ENCODE peak calls at places on chromosomes 13 and 19, in six cellular contexts. Z is H9, Y is IMR-90, J is neuronal stem cell, A is mesenchymal stem cell, S is H1. G is an unnamed sample.

GRCh38 chr19:19447536-19448237 is 42.2 kb downstream of the GATAD2A start:
- DNase-seq in J (no peak), S (no peak), A (no peak), Y (peak; percentile 28), Z (peak; percentile 31), G (no peak)

GRCh38 chr19:2166741-2167738 is 3.3 kb downstream of the DOT1L start:
- DNase-seq in A (no peak), Y (peak; percentile 67), S (no peak), Z (peak; percentile 65), J (no peak), G (no peak)

GRCh38 chr13:113769106-113769505 is 10.1 kb downstream of the TMEM255B start:
- DNase-seq in Z (no peak), Y (no peak), A (no peak), S (no peak), J (no peak), G (no peak)

GRCh38 chr19:2215281-2215751 is 20.8 kb downstream of the PLEKHJ1 start:
- DNase-seq in J (no peak), Y (no peak), S (no peak), A (no peak), Z (peak; percentile 73), G (peak; percentile 26)

GRCh38 chr19:43620061-43621001 is 902 bp upstream of the ZNF428 start:
- DNase-seq in S (no peak), A (no peak), Z (no peak), Y (no peak), J (no peak), G (no peak)

GRCh38 chr19:44552324-44552723 is 22.8 kb upstream of the CEACAM20 start:
- DNase-seq in Y (no peak), Z (peak; percentile 91), S (peak; percentile 95), J (no peak), A (peak; percentile 23), G (peak; percentile 83)

GRCh38 chr13:42028113-42028799 is 20.2 kb upstream of the DGKH start:
- DNase-seq in Y (no peak), A (no peak), J (no peak), S (no peak), Z (no peak), G (no peak)

GRCh38 chr13:34721631-34722144 is 220.4 kb upstream of the NBEA start:
- DNase-seq in J (no peak), S (no peak), Y (no peak), A (no peak), Z (no peak), G (no peak)

GRCh38 chr19:18502633-18503294 is 19.1 kb downstream of the ELL start:
- DNase-seq in S (no peak), Z (no peak), Y (no peak), J (no peak), A (no peak), G (no peak)

GRCh38 chr13:101728021-101728420 is 275.5 kb downstream of the ITGBL1 start:
- DNase-seq in S (no peak), Z (no peak), J (no peak), Y (no peak), A (no peak), G (no peak)

GRCh38 chr13:102220681-102221228 is 181.1 kb downstream of the FGF14 start:
- DNase-seq in J (no peak), Z (no peak), Y (no peak), A (no peak), S (no peak), G (no peak)

GRCh38 chr19:3642987-3643386 is 16.4 kb upstream of the CACTIN start:
- DNase-seq in Z (peak; percentile 73), S (peak; percentile 83), A (peak; percentile 14), J (no peak), Y (no peak), G (peak; percentile 17)

GRCh38 chr13:33817513-33817842 is 471 bp upstream of the RFC3 start:
- DNase-seq in Z (no peak), A (no peak), Y (peak; percentile 2), S (no peak), J (no peak), G (no peak)

GRCh38 chr19:12513531-12514061 is 29.0 kb upstream of the ZNF709 start:
- DNase-seq in Z (peak; percentile 39), Y (no peak), A (no peak), J (no peak), S (no peak), G (no peak)

GRCh38 chr19:19275166-19275565 is 2.1 kb upstream of the TM6SF2 start:
- DNase-seq in Z (no peak), S (no peak), A (no peak), Y (no peak), J (no peak), G (no peak)

GRCh38 chr13:52599037-52599852 is 43.0 kb upstream of the HNRNPA1L2 start:
- DNase-seq in Y (peak; percentile 71), J (no peak), S (no peak), Z (no peak), A (no peak), G (no peak)

GRCh38 chr19:13460045-13460444 is 46.2 kb downstream of the CACNA1A start:
- DNase-seq in J (no peak), S (peak; percentile 43), A (no peak), Z (peak; percentile 30), Y (no peak), G (peak; percentile 81)

GRCh38 chr19:15508035-15508710 is at the start of gene CYP4F22:
- DNase-seq in Y (no peak), A (no peak), J (no peak), S (no peak), Z (no peak), G (no peak)

GRCh38 chr19:55633866-55634265 is 6.9 kb upstream of the ZNF580 start:
- DNase-seq in Y (no peak), J (no peak), A (no peak), Z (no peak), S (no peak), G (no peak)

GRCh38 chr13:78881746-78882145 is 222.8 kb upstream of the OBI1 start:
- DNase-seq in S (no peak), Y (no peak), Z (no peak), A (no peak), J (no peak), G (no peak)

GRCh38 chr13:78881054-78881453 is 222.1 kb upstream of the OBI1 start:
- DNase-seq in A (no peak), J (no peak), Z (no peak), S (no peak), Y (no peak), G (peak; percentile 86)

GRCh38 chr13:78875792-78876580 is 217.0 kb upstream of the OBI1 start:
- DNase-seq in Y (no peak), A (no peak), Z (peak; percentile 75), S (peak; percentile 59), J (no peak), G (peak; percentile 64)

DNA sequence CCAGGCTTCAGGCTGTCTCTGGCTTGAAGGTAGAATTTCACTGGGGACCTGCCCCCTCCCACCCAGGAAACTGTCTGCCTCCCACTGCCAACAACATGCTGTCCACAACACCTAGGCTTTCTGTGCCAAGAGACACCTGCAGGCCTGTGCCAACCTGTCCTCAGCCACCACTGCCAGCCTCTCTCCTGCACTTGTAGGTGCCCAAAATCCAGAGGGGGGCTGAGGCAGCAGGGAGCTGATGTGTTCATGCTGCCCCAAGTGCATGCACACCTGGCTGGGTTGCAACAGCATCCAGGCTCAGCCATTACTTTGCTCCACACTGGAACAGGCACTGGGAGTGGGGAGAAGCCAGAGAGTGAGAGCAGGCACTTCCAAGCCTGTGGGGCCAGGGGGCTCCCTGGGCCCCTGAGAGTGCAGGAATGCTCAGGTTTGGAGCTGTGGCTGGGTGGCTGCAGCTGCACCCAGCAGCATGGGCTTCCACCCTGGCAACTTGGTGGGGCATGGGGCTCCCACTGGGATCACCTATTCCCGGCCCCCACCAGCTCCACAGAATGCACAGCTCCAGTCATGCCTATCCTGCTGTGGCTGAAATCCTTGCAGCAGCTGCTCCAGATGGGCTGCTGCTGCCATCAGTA is 218.1 kb upstream of the OBI1 start:
- DNase-seq in Y (no peak), S (no peak), J (no peak), A (no peak), Z (no peak), G (no peak)
- H3K4me1 ChIP-seq in Y (no peaks in the 10 kb centered on the region), S (no peaks in the 10 kb centered on the region), J (no peaks in the 10 kb centered on the region), A (no peaks in the 10 kb centered on the region), Z (no peaks in the 10 kb centered on the region), G (no peaks in the 10 kb centered on the region)

GRCh38 chr19:41541990-41542584 is 33.9 kb upstream of the CEACAM21 start:
- DNase-seq in Z (peak; percentile 55), S (peak; percentile 87), J (peak; percentile 63), Y (peak; percentile 4), A (peak; percentile 13), G (peak; percentile 67)

GRCh38 chr19:41545547-41545946 is 30.4 kb upstream of the CEACAM21 start:
- DNase-seq in S (no peak), Z (no peak), J (no peak), A (no peak), Y (no peak), G (no peak)

GRCh38 chr19:41540041-41540695 is 35.8 kb upstream of the CEACAM21 start:
- DNase-seq in S (no peak), Y (no peak), A (peak; percentile 49), Z (no peak), J (no peak), G (peak; percentile 48)

GRCh38 chr19:41543582-41543981 is 32.4 kb upstream of the CEACAM21 start:
- DNase-seq in Y (no peak), A (no peak), Z (no peak), J (no peak), S (no peak), G (no peak)

DNA sequence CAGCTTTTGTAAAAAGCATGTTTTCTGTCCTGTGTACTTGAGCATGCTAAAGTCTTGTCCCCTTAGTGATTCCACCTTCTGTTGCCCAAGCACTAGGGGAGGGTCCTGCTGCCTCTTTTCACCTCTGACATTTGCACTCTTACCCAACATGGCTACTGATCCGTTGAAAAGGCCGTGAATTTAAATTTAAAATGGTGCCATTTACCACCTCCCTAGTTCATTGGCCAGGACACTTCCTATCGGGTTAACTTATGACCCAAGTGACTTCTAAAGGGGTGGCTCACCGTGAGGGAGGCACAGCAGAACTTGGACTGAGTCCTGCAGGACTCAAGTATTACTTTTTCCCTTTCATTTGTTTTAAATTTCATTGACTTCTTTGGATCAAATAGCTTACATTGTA is 33.3 kb upstream of the CEACAM21 start:
- DNase-seq in S (no peak), Y (no peak), J (no peak), Z (no peak), A (no peak), G (no peak)
- H2BK120ac ChIP-seq in S (no peak overlapping the region), Y (no peak overlapping the region), J (no peak overlapping the region), Z (no peak overlapping the region), A (no peak overlapping the region), G (no peak overlapping the region)

GRCh38 chr19:8316351-8317125 is 4.6 kb downstream of the NDUFA7 start:
- DNase-seq in A (no peak), Y (no peak), J (no peak), Z (no peak), S (no peak), G (no peak)
- H3K4me1 ChIP-seq in A (peaks cover 8% of the 10 kb centered on the region), Y (peaks cover 2% of the 10 kb centered on the region), J (peaks cover 4% of the 10 kb centered on the region), Z (no peaks in the 10 kb centered on the region), S (peaks cover 4% of the 10 kb centered on the region), G (peaks cover 6% of the 10 kb centered on the region)

GRCh38 chr19:10602330-10603083 is 15.4 kb upstream of the AP1M2 start:
- DNase-seq in S (peak; percentile 89), Y (peak; percentile 48), J (peak; percentile 81), A (peak; percentile 77), Z (peak; percentile 86), G (peak; percentile 86)

GRCh38 chr19:10604460-10604980 is 17.4 kb upstream of the AP1M2 start:
- DNase-seq in S (no peak), J (no peak), Y (no peak), Z (no peak), A (no peak), G (peak; percentile 69)

GRCh38 chr19:10603084-10603872 is 16.2 kb upstream of the AP1M2 start:
- DNase-seq in A (peak; percentile 17), Y (no peak), Z (peak; percentile 43), J (no peak), S (peak; percentile 57), G (peak; percentile 83)

GRCh38 chr19:10601999-10602329 is 14.9 kb upstream of the AP1M2 start:
- DNase-seq in Z (no peak), J (no peak), S (no peak), Y (no peak), A (no peak), G (no peak)

GRCh38 chr19:10603873-10604459 is 16.9 kb upstream of the AP1M2 start:
- DNase-seq in Y (no peak), S (no peak), A (peak; percentile 48), Z (no peak), J (no peak), G (peak; percentile 42)
- H2BK120ac ChIP-seq in Y (no peak overlapping the region), S (no peak overlapping the region), A (no peak overlapping the region), Z (no peak overlapping the region), J (no peak overlapping the region), G (no peak overlapping the region)

G was measured in mesendoderm.